ENCODE peak calls at places on chromosomes 16 and 17, in eight cellular contexts. Q, T, Z, F, I, O, X and R are unnamed samples.

GRCh38 chr17:40412880-40413279 is 4.8 kb downstream of the TOP2A start:
- DNase-seq in Q (no peak), T (no peak), Z (no peak), F (no peak), I (no peak), O (no peak), X (no peak), R (no peak)

GRCh38 chr17:1934901-1935300 is 90.2 kb downstream of the RTN4RL1 start:
- DNase-seq in Q (no peak), T (no peak), Z (no peak), F (no peak), I (no peak), O (no peak), X (no peak), R (no peak)

GRCh38 chr17:75831032-75831567 is 13.1 kb downstream of the UNC13D start:
- DNase-seq in Q (no peak), T (no peak), Z (no peak), F (no peak), I (no peak), O (no peak), X (no peak), R (no peak)

GRCh38 chr17:8964801-8965393 is 610 bp downstream of the PIK3R5 start:
- DNase-seq in Q (no peak), T (no peak), Z (no peak), F (no peak), I (no peak), O (no peak), X (no peak), R (no peak)

GRCh38 chr16:74650966-74651567 is 15.6 kb downstream of the RFWD3 start:
- DNase-seq in Q (peak; percentile 17), T (peak; percentile 2), Z (no peak), F (peak; percentile 19), I (no peak), O (no peak), X (no peak), R (peak; percentile 54)

GRCh38 chr17:45228121-45228941 is 6.6 kb downstream of the FMNL1 start:
- DNase-seq in Q (no peak), T (no peak), Z (no peak), F (no peak), I (no peak), O (no peak), X (peak; percentile 67), R (no peak)

GRCh38 chr17:79625706-79626105 is 14.9 kb upstream of the RBFOX3 start:
- DNase-seq in Q (no peak), T (no peak), Z (peak; percentile 41), F (no peak), I (no peak), O (peak; percentile 3), X (peak; percentile 17), R (no peak)

GRCh38 chr17:9144502-9145233 is 123.4 kb downstream of the NTN1 start:
- DNase-seq in Q (no peak), T (no peak), Z (no peak), F (no peak), I (no peak), O (no peak), X (no peak), R (no peak)

GRCh38 chr17:14699569-14700190 is 398.8 kb downstream of the HS3ST3B1 start:
- DNase-seq in Q (peak; percentile 7), T (no peak), Z (no peak), F (no peak), I (no peak), O (no peak), X (no peak), R (no peak)

GRCh38 chr17:50559674-50560184 is 786 bp upstream of the CACNA1G start:
- DNase-seq in Q (peak; percentile 35), T (peak; percentile 64), Z (peak; percentile 88), F (peak; percentile 69), I (peak; percentile 79), O (peak; percentile 42), X (no peak), R (peak; percentile 77)

GRCh38 chr17:29931253-29931932 is 1.4 kb upstream of the SSH2 start:
- DNase-seq in Q (peak; percentile 62), T (peak; percentile 82), Z (peak; percentile 53), F (peak; percentile 86), I (peak; percentile 60), O (peak; percentile 43), X (no peak), R (peak; percentile 94)

GRCh38 chr16:67055712-67056487 is 27.0 kb downstream of the CBFB start:
- DNase-seq in Q (peak; percentile 89), T (no peak), Z (no peak), F (peak; percentile 78), I (no peak), O (no peak), X (no peak), R (peak; percentile 80)

DNA sequence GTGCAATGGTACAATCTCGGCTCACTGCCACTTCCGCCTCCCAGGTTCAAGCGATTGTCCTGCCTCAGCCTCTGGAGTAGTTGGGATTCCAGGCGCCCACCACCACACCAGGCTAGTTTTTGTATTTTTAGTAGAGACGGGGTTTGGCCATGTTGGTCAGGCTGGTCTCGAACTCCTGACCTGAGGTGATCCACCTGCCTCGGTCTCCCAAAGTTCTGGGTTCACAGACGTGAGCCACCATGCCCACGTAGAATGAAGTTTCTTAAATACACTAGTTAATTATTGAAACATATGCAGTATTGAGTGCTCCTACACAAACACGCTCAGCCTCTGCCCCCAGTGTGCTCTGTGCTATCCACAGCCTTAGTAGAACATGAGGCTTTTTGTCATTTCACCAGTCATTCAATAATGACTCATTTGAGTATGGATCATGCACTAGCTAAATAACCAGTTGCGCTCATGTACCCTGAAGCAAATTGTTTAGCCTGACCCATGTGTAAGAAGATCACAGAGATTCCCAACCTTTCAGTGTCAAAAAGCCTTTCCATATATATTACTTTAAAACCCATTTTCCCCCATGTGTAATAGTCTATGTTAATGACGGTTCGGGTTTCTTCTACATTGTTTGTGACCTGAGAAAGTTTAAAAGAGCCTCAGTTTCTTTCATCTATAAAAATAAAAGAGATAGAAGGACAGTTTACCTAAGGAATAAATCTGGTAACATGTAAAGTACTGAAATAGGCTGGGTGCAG is 49.7 kb downstream of the TUBD1 start:
- DNase-seq in Q (peak; percentile 98), T (peak; percentile 96), Z (no peak), F (peak; percentile 97), I (no peak), O (no peak), X (peak; percentile 86), R (peak; percentile 89)
- H3K4me1 ChIP-seq in Q (peaks cover 58% of the 10 kb centered on the region), T (peaks cover 62% of the 10 kb centered on the region), Z (peaks cover 7% of the 10 kb centered on the region), F (peaks cover 26% of the 10 kb centered on the region), I (peaks cover 37% of the 10 kb centered on the region), O (peaks cover 66% of the 10 kb centered on the region), X (peaks cover 50% of the 10 kb centered on the region), R (peaks cover 37% of the 10 kb centered on the region)

GRCh38 chr16:19709381-19710136 is 8.5 kb downstream of the KNOP1 start:
- DNase-seq in Q (no peak), T (no peak), Z (no peak), F (no peak), I (no peak), O (no peak), X (no peak), R (no peak)
- H3K4me1 ChIP-seq in Q (peaks cover 4% of the 10 kb centered on the region), T (peaks cover 4% of the 10 kb centered on the region), Z (peaks cover 25% of the 10 kb centered on the region), F (no peaks in the 10 kb centered on the region), I (no peaks in the 10 kb centered on the region), O (peaks cover 48% of the 10 kb centered on the region), X (no peaks in the 10 kb centered on the region), R (peaks cover 9% of the 10 kb centered on the region)

GRCh38 chr16:11080999-11081630 is 136.8 kb downstream of the CLEC16A start:
- DNase-seq in Q (no peak), T (no peak), Z (no peak), F (no peak), I (no peak), O (no peak), X (no peak), R (no peak)

GRCh38 chr16:11082108-11082859 is 137.9 kb downstream of the CLEC16A start:
- DNase-seq in Q (no peak), T (no peak), Z (no peak), F (no peak), I (no peak), O (no peak), X (no peak), R (no peak)

GRCh38 chr16:11079657-11080187 is 135.4 kb downstream of the CLEC16A start:
- DNase-seq in Q (peak; percentile 36), T (no peak), Z (no peak), F (peak; percentile 67), I (no peak), O (no peak), X (peak; percentile 19), R (peak; percentile 86)

GRCh38 chr16:11078812-11079459 is 134.6 kb downstream of the CLEC16A start:
- DNase-seq in Q (peak; percentile 36), T (no peak), Z (no peak), F (peak; percentile 96), I (peak; percentile 55), O (no peak), X (peak; percentile 22), R (peak; percentile 85)

DNA sequence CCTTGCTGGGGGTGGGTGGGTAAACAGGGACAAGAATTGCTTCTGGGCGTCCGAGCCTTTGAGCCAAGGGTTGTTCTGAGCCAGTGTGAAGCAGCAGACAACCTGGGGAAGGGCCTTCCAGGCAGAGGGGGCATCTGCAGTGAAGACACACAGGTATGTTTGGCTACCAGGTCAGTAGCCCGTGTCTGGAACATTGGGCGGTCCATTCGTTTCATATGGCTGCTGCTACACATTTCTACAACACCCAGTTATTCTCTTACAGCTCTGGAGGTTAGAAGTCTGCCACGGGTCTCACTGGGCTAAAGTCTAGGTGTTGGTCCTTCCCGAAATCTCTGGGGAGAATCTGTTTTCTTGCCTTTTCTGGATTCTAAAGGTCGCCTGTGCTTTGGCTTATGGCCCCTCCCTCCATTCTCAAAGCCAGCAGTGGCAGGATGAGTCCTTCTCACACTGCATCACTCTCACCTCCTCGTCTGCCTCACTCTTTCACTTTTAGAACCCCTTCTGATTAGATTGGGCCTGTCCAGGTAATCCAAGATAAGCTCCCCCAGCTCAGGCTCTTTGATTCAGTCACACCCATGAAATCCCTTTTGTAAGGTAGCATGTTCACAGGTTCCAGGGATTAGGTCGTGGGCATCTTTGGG is 136.1 kb downstream of the CLEC16A start:
- DNase-seq in Q (no peak), T (no peak), Z (no peak), F (no peak), I (no peak), O (no peak), X (peak; percentile 21), R (no peak)
- H3K4me1 ChIP-seq in Q (peaks cover 37% of the 10 kb centered on the region), T (peaks cover 32% of the 10 kb centered on the region), Z (no peaks in the 10 kb centered on the region), F (peaks cover 29% of the 10 kb centered on the region), I (peaks cover 31% of the 10 kb centered on the region), O (peaks cover 14% of the 10 kb centered on the region), X (peaks cover 3% of the 10 kb centered on the region), R (peaks cover 47% of the 10 kb centered on the region)

GRCh38 chr16:87864331-87864989 is 4.8 kb downstream of the SLC7A5 start:
- DNase-seq in Q (peak; percentile 39), T (no peak), Z (no peak), F (no peak), I (no peak), O (no peak), X (no peak), R (no peak)
- H3K4me1 ChIP-seq in Q (peaks cover 22% of the 10 kb centered on the region), T (peaks cover 28% of the 10 kb centered on the region), Z (no peaks in the 10 kb centered on the region), F (no peaks in the 10 kb centered on the region), I (peaks cover 15% of the 10 kb centered on the region), O (peaks cover 38% of the 10 kb centered on the region), X (peaks cover 8% of the 10 kb centered on the region), R (peaks cover 11% of the 10 kb centered on the region)

DNA sequence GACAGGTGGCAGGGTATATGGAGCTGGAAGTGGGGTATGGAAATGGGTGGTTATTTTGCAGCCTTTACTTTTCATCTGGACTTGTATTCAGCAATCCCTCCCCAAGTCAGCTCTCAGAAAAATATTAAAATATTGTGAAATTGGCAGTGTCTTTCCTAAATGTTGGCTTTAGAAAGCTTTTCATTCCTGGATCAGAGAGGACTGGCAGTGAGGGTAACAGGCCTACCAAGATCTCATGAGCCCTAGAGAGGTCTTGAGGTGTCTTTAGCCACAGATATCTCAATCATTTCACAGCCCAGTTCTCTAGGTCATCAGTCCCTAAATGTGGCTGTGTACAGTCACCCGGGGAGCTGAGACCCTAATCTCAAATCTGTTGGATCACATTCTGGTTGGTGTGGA is 22.5 kb downstream of the SLC7A6OS start:
- DNase-seq in Q (no peak), T (no peak), Z (no peak), F (no peak), I (no peak), O (no peak), X (no peak), R (no peak)
- H3K4me1 ChIP-seq in Q (peaks cover 20% of the 10 kb centered on the region), T (no peaks in the 10 kb centered on the region), Z (no peaks in the 10 kb centered on the region), F (peaks cover 14% of the 10 kb centered on the region), I (peaks cover 15% of the 10 kb centered on the region), O (peaks cover 86% of the 10 kb centered on the region), X (no peaks in the 10 kb centered on the region), R (peaks cover 87% of the 10 kb centered on the region)